ENCODE peak calls at places on chromosomes 16 and 17, in nine cellular contexts. I is stomach, G is HuH-7.5, M is NCI-H446 treated with DMSO at 0.1 percent for 48 hours, V is dermis blood vessel endothelial cell, C is H7, P is GM20000, Q is heart right ventricle, Y is fibroblast of lung. D is an unnamed sample.

GRCh38 chr16:19659554-19659953 is 58.5 kb downstream of the KNOP1 start:
- DNase-seq in Y (peak; percentile 9), P (no peak), G (no peak), V (peak; percentile 31), I (no peak), Q (no peak), M (no peak), C (no peak), D (no peak)

GRCh38 chr17:17696871-17697633 is 15.8 kb downstream of the RAI1 start:
- DNase-seq in C (no peak), I (peak; percentile 54), Q (no peak), V (no peak), M (no peak), Y (no peak), P (no peak), G (no peak), D (no peak)

GRCh38 chr17:14779236-14779635 is 478.4 kb downstream of the HS3ST3B1 start:
- DNase-seq in P (no peak), I (no peak), Y (no peak), Q (no peak), V (no peak), C (no peak), G (no peak), M (no peak), D (no peak)

GRCh38 chr16:4811242-4811641 is 8.8 kb upstream of the ROGDI start:
- DNase-seq in M (no peak), Y (no peak), C (peak; percentile 29), Q (no peak), G (no peak), V (no peak), I (no peak), P (no peak), D (no peak)

GRCh38 chr17:40563371-40564052 is 1.8 kb downstream of the CCR7 start:
- DNase-seq in P (no peak), C (no peak), M (no peak), G (no peak), Y (no peak), V (no peak), Q (no peak), I (peak; percentile 20), D (no peak)

GRCh38 chr17:61402978-61403845 is 3.6 kb downstream of the TBX2 start:
- DNase-seq in C (peak; percentile 82), G (no peak), M (no peak), Q (no peak), V (no peak), P (no peak), I (no peak), Y (peak; percentile 64), D (no peak)

GRCh38 chr17:82108038-82108998 is 10.3 kb upstream of the FASN start:
- DNase-seq in M (no peak), C (peak; percentile 58), P (no peak), Q (no peak), G (no peak), I (no peak), Y (no peak), V (no peak), D (no peak)

GRCh38 chr17:2222901-2223616 is 80.5 kb downstream of the SMG6 start:
- DNase-seq in C (no peak), M (no peak), P (peak; percentile 38), Q (peak; percentile 69), G (no peak), Y (peak; percentile 83), V (peak; percentile 25), I (peak; percentile 32), D (no peak)

GRCh38 chr17:48589060-48589830 is 796 bp downstream of the HOXB3 start:
- DNase-seq in C (no peak), M (no peak), P (no peak), I (no peak), Y (peak; percentile 49), V (no peak), G (no peak), Q (no peak), D (no peak)

GRCh38 chr16:84568066-84568465 is 49.8 kb downstream of the COTL1 start:
- DNase-seq in P (no peak), C (no peak), M (no peak), Q (no peak), G (no peak), Y (no peak), I (peak; percentile 52), V (no peak), D (no peak)

GRCh38 chr16:46929378-46930332 is 43.8 kb downstream of the DNAJA2 start:
- DNase-seq in P (peak; percentile 81), G (peak; percentile 68), V (peak; percentile 80), Q (peak; percentile 47), M (no peak), C (peak; percentile 96), I (peak; percentile 80), Y (peak; percentile 47), D (peak; percentile 64)

D was measured in DND-41.